ENCODE peak calls at places on chromosomes 13 and 19, in five cellular contexts. J is activated naive CD4-positive, alpha-beta T cell treated with anti-CD3 and anti-CD28 coated beads, Interleukin-2, amount 10 ng/mL, durations not matched to agents 7 days and 5 days; R is SW 1271; U is fibroblast of the aortic adventitia; Z is sciatic nerve. Q is an unnamed sample.

GRCh38 chr13:97289514-97290298 is 67.6 kb downstream of the MBNL2 start:
- DNase-seq in J (no peak), R (no peak), U (no peak), Z (no peak), Q (no peak)

GRCh38 chr19:44943801-44944249 is 1.8 kb downstream of the APOC4 start:
- DNase-seq in J (no peak), R (no peak), U (no peak), Z (peak; percentile 81), Q (no peak)

GRCh38 chr19:9189538-9189937 is 10.8 kb downstream of the OR7D2 start:
- DNase-seq in J (no peak), R (no peak), U (no peak), Z (no peak), Q (no peak)

GRCh38 chr19:2983351-2984195 is 6.2 kb downstream of the TLE6 start:
- DNase-seq in J (no peak), R (no peak), U (peak; percentile 74), Z (peak; percentile 77), Q (no peak)

GRCh38 chr19:48059331-48059730 is 15.5 kb upstream of the CABP5 start:
- DNase-seq in J (no peak), R (no peak), U (no peak), Z (no peak), Q (no peak)

GRCh38 chr19:40603071-40603718 is 2.0 kb downstream of the LTBP4 start:
- DNase-seq in J (no peak), R (no peak), U (peak; percentile 79), Z (no peak), Q (no peak)

GRCh38 chr19:34573226-34573864 is 91.8 kb downstream of the WTIP start:
- DNase-seq in J (no peak), R (no peak), U (no peak), Z (no peak), Q (no peak)

GRCh38 chr13:51895906-51896888 is 34.4 kb downstream of the CCDC70 start:
- DNase-seq in J (peak; percentile 74), R (peak; percentile 20), U (peak; percentile 66), Z (peak; percentile 65), Q (peak; percentile 17)

GRCh38 chr13:27427663-27428062 is 3.2 kb downstream of the GTF3A start:
- DNase-seq in J (no peak), R (no peak), U (no peak), Z (no peak), Q (no peak)

GRCh38 chr13:40486518-40487163 is 179.8 kb downstream of the FOXO1 start:
- DNase-seq in J (no peak), R (no peak), U (no peak), Z (no peak), Q (no peak)

GRCh38 chr19:43814663-43815352 is 12.3 kb upstream of the ZNF283 start:
- DNase-seq in J (no peak), R (no peak), U (no peak), Z (no peak), Q (no peak)

GRCh38 chr13:20812890-20813289 is 39.1 kb upstream of the EEF1AKMT1 start:
- DNase-seq in J (no peak), R (no peak), U (no peak), Z (no peak), Q (no peak)

GRCh38 chr19:4352701-4353121 is 9.3 kb downstream of the MPND start:
- DNase-seq in J (peak; percentile 70), R (peak; percentile 72), U (peak; percentile 79), Z (peak; percentile 67), Q (no peak)

GRCh38 chr13:74288361-74288911 is 154.2 kb upstream of the KLF12 start:
- DNase-seq in J (peak; percentile 42), R (no peak), U (no peak), Z (peak; percentile 55), Q (no peak)

GRCh38 chr13:32048816-32049215 is 17.2 kb downstream of the FRY start:
- DNase-seq in J (no peak), R (no peak), U (no peak), Z (no peak), Q (no peak)

GRCh38 chr13:99892866-99893504 is 78.6 kb downstream of the ZIC5 start:
- DNase-seq in J (no peak), R (no peak), U (no peak), Z (no peak), Q (no peak)

GRCh38 chr19:6737873-6738725 is 719 bp upstream of the GPR108 start:
- DNase-seq in J (peak; percentile 88), R (peak; percentile 80), U (peak; percentile 81), Z (peak; percentile 97), Q (peak; percentile 69)

GRCh38 chr13:24097064-24097463 is 63.5 kb upstream of the SPATA13 start:
- DNase-seq in J (no peak), R (no peak), U (peak; percentile 55), Z (no peak), Q (no peak)

GRCh38 chr13:27854606-27855005 is 62.3 kb downstream of the GSX1 start:
- DNase-seq in J (no peak), R (no peak), U (no peak), Z (no peak), Q (no peak)

GRCh38 chr13:57629821-57630235 is 1.7 kb upstream of the PCDH17 start:
- DNase-seq in J (peak; percentile 28), R (no peak), U (peak; percentile 67), Z (peak; percentile 87), Q (no peak)

GRCh38 chr19:8168537-8168936 is 19.1 kb upstream of the FBN3 start:
- DNase-seq in J (no peak), R (no peak), U (no peak), Z (no peak), Q (no peak)

GRCh38 chr19:49422407-49423277 is 599 bp downstream of the PTH2 start:
- DNase-seq in J (peak; percentile 79), R (no peak), U (peak; percentile 16), Z (no peak), Q (no peak)